ENCODE peak calls at places on chromosomes 3 and 15, in five cellular contexts. One of them, this sample, is unnamed.

GRCh38 chr15:64111679-64112050 is 15.9 kb downstream of the SNX1 start:
- ATAC-seq in HepG2: peak
- ATAC-seq in GM12878: no peak
- ATAC-seq in upper lobe of left lung: no peak
- ATAC-seq in K562: no peak
- ATAC-seq in this sample: no peak

GRCh38 chr3:52182691-52183090 is 15.3 kb upstream of the ALAS1 start:
- ATAC-seq in GM12878: no peak
- ATAC-seq in upper lobe of left lung: no peak
- ATAC-seq in HepG2: no peak
- ATAC-seq in K562: no peak
- ATAC-seq in this sample: no peak

GRCh38 chr3:111911446-111911845 is 52.4 kb downstream of the PHLDB2 start:
- ATAC-seq in K562: no peak
- ATAC-seq in GM12878: no peak
- ATAC-seq in HepG2: no peak
- ATAC-seq in upper lobe of left lung: no peak
- ATAC-seq in this sample: no peak

GRCh38 chr3:46112984-46113383 is 85.7 kb upstream of the XCR1 start:
- ATAC-seq in GM12878: no peak
- ATAC-seq in upper lobe of left lung: no peak
- ATAC-seq in HepG2: no peak
- ATAC-seq in K562: no peak
- ATAC-seq in this sample: no peak

GRCh38 chr3:114389156-114389555 is 95.3 kb downstream of the TIGIT start:
- ATAC-seq in K562: no peak
- ATAC-seq in HepG2: no peak
- ATAC-seq in GM12878: no peak
- ATAC-seq in upper lobe of left lung: no peak
- ATAC-seq in this sample: no peak

GRCh38 chr3:49158792-49159191 is 7.3 kb downstream of the CCDC71 start:
- ATAC-seq in K562: no peak
- ATAC-seq in GM12878: no peak
- ATAC-seq in HepG2: peak
- ATAC-seq in upper lobe of left lung: no peak
- ATAC-seq in this sample: no peak

GRCh38 chr3:58473275-58473674 is 18.6 kb upstream of the KCTD6 start:
- ATAC-seq in K562: no peak
- ATAC-seq in upper lobe of left lung: no peak
- ATAC-seq in HepG2: no peak
- ATAC-seq in GM12878: no peak
- ATAC-seq in this sample: no peak

GRCh38 chr3:43178891-43179366 is 73.0 kb upstream of the POMGNT2 start:
- ATAC-seq in upper lobe of left lung: no peak
- ATAC-seq in K562: no peak
- ATAC-seq in HepG2: peak
- ATAC-seq in GM12878: no peak
- ATAC-seq in this sample: no peak

GRCh38 chr3:108152261-108152660 is 61.4 kb upstream of the CD47 start:
- ATAC-seq in upper lobe of left lung: no peak
- ATAC-seq in GM12878: no peak
- ATAC-seq in K562: no peak
- ATAC-seq in HepG2: no peak
- ATAC-seq in this sample: no peak

GRCh38 chr15:58214941-58215340 is 76.8 kb downstream of the AQP9 start:
- ATAC-seq in K562: peak
- ATAC-seq in upper lobe of left lung: no peak
- ATAC-seq in HepG2: no peak
- ATAC-seq in GM12878: no peak
- ATAC-seq in this sample: no peak

GRCh38 chr3:15979490-15979889 is 181.7 kb upstream of the ANKRD28 start:
- ATAC-seq in HepG2: no peak
- ATAC-seq in GM12878: no peak
- ATAC-seq in K562: no peak
- ATAC-seq in upper lobe of left lung: peak
- ATAC-seq in this sample: peak

GRCh38 chr3:106446271-106446670 is 577.5 kb upstream of the CBLB start:
- ATAC-seq in GM12878: no peak
- ATAC-seq in upper lobe of left lung: no peak
- ATAC-seq in HepG2: no peak
- ATAC-seq in K562: no peak
- ATAC-seq in this sample: no peak

GRCh38 chr3:126103121-126104027 is 19.4 kb upstream of the SLC41A3 start:
- ATAC-seq in HepG2: peak
- ATAC-seq in GM12878: peak
- ATAC-seq in K562: peak
- ATAC-seq in upper lobe of left lung: no peak
- ATAC-seq in this sample: no peak

GRCh38 chr15:55991841-55992768 is 1.3 kb downstream of the NEDD4 start:
- ATAC-seq in GM12878: no peak
- ATAC-seq in HepG2: no peak
- ATAC-seq in K562: no peak
- ATAC-seq in upper lobe of left lung: no peak
- ATAC-seq in this sample: no peak

GRCh38 chr3:180277036-180277435 is 240.3 kb upstream of the PEX5L start:
- ATAC-seq in upper lobe of left lung: no peak
- ATAC-seq in K562: no peak
- ATAC-seq in GM12878: no peak
- ATAC-seq in HepG2: no peak
- ATAC-seq in this sample: no peak

DNA sequence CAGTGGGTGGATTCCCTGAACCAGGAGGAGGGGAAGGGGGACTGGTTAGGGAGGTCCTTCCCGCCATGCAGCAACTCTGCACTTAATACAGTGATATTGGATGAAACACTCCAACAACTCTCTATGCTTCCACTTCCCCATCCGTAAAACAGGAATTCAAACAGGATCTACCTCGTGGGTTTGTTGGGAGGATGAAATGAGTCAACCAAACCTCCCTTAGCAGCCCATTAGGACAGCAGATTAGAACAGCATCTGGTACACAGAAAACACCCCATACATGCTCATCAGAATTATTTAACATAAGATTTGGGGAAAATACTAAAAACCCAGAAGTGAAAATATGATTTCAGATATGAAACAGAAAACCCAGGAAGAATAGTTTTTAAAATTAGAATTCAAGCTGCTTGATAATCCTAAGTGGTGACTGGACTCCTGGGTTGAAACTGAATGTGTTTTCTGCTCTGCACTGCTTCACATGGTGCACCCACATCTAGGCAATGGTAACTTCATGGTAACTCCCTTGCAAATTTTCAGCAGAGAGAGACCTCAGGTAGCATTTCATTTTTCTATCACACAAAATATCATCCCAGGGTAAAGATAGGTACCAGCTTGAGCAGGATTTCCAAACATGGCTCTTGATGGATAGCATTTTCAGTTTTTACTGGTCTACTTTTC is 326.8 kb upstream of the FRG2C start:
- ATAC-seq in K562: no peak
- ATAC-seq in upper lobe of left lung: no peak
- ATAC-seq in GM12878: peak
- ATAC-seq in HepG2: no peak
- ATAC-seq in this sample: no peak
- TF ChIP-seq EP300 in K562: no peak
- TF ChIP-seq EP300 in upper lobe of left lung: no peak
- TF ChIP-seq EP300 in GM12878: no peak
- TF ChIP-seq EP300 in HepG2: no peak
- TF ChIP-seq EP300 in this sample: no peak

GRCh38 chr3:13496879-13497278 is 16.8 kb downstream of the HDAC11 start:
- ATAC-seq in upper lobe of left lung: no peak
- ATAC-seq in K562: no peak
- ATAC-seq in GM12878: no peak
- ATAC-seq in HepG2: no peak
- ATAC-seq in this sample: no peak

GRCh38 chr3:13497386-13497785 is 17.3 kb downstream of the HDAC11 start:
- ATAC-seq in GM12878: peak
- ATAC-seq in HepG2: no peak
- ATAC-seq in K562: no peak
- ATAC-seq in upper lobe of left lung: no peak
- ATAC-seq in this sample: no peak

GRCh38 chr3:13494463-13495350 is 14.6 kb downstream of the HDAC11 start:
- ATAC-seq in upper lobe of left lung: no peak
- ATAC-seq in GM12878: peak
- ATAC-seq in HepG2: peak
- ATAC-seq in K562: peak
- ATAC-seq in this sample: peak

GRCh38 chr3:13495351-13495813 is 15.3 kb downstream of the HDAC11 start:
- ATAC-seq in K562: no peak
- ATAC-seq in upper lobe of left lung: no peak
- ATAC-seq in HepG2: no peak
- ATAC-seq in GM12878: no peak
- ATAC-seq in this sample: no peak

DNA sequence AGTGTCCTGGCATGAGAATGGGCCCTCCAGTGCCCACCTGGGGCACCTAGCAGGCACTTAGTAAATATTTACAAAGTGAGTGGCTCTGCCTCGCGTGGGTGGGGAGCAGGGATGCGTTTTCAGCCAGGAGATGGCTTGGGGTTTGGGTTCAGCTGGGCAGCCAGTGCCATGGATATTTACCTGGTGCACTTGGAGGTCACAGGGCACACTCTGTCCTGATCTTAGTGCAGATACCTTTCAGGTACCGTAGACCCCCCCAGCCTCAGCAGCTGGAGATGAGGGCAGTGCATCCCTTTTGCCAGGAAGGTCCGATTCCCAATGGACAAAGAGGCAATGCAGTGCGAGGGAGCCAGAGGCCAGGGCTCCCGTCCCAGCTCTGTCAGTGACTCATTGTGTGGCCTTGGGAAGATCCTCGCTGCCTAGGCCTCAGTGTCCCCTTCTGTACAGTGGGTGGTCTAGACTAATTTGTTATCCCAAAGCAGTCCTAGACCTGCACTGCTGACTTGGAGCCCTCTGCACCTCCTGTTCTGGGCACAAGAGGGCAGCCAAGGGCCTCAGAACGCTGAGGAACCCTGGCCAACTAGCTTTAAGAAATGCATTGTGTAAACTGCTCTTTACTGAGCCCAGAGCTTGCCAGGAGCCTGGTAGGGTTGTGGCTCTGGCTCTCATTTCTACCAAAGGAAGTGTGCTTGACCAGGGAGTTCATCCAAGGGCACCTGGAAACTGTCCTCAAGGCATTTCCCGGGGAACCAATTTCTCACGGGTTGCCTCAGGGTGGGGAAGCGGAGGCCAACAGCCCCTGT is 16.0 kb downstream of the HDAC11 start:
- ATAC-seq in K562: peak
- ATAC-seq in HepG2: peak
- ATAC-seq in upper lobe of left lung: peak
- ATAC-seq in GM12878: peak
- ATAC-seq in this sample: peak
- TF ChIP-seq POLR2AphosphoS5 in K562: no peak
- TF ChIP-seq POLR2AphosphoS5 in HepG2: no peak
- TF ChIP-seq POLR2AphosphoS5 in upper lobe of left lung: no peak
- TF ChIP-seq POLR2AphosphoS5 in GM12878: no peak
- TF ChIP-seq POLR2AphosphoS5 in this sample: peak

DNA sequence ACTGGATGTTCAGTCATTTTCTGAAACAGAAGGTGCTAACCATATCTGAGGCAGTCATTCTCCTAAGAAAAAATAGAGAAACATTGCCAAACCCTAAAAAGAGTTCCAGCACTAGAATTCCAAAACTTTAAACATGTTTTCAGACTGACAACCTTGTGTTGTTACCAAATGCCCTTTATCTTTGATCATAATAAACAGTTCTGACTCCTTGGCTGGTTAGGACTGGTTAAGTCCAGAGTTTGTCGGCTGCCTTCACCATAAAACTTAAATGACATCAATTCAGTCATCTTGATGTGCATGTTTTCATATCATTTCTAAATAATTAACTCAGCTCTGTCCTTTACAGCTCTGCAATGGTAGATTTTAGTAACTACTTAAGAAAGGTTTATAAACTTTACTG is 68.0 kb downstream of the COL8A1 start:
- ATAC-seq in HepG2: no peak
- ATAC-seq in GM12878: no peak
- ATAC-seq in K562: no peak
- ATAC-seq in upper lobe of left lung: no peak
- ATAC-seq in this sample: no peak
- TF ChIP-seq EP300 in HepG2: no peak
- TF ChIP-seq EP300 in GM12878: no peak
- TF ChIP-seq EP300 in K562: no peak
- TF ChIP-seq EP300 in upper lobe of left lung: no peak
- TF ChIP-seq EP300 in this sample: no peak

GRCh38 chr3:23115171-23115877 is 87.8 kb upstream of the UBE2E2 start:
- ATAC-seq in HepG2: no peak
- ATAC-seq in GM12878: no peak
- ATAC-seq in upper lobe of left lung: no peak
- ATAC-seq in K562: no peak
- ATAC-seq in this sample: no peak

GRCh38 chr3:23111799-23112198 is 91.3 kb upstream of the UBE2E2 start:
- ATAC-seq in HepG2: no peak
- ATAC-seq in GM12878: no peak
- ATAC-seq in upper lobe of left lung: no peak
- ATAC-seq in K562: no peak
- ATAC-seq in this sample: no peak

GRCh38 chr3:23114479-23114878 is 88.6 kb upstream of the UBE2E2 start:
- ATAC-seq in K562: no peak
- ATAC-seq in HepG2: no peak
- ATAC-seq in upper lobe of left lung: no peak
- ATAC-seq in GM12878: no peak
- ATAC-seq in this sample: no peak

GRCh38 chr3:23112491-23112890 is 90.6 kb upstream of the UBE2E2 start:
- ATAC-seq in GM12878: no peak
- ATAC-seq in HepG2: no peak
- ATAC-seq in upper lobe of left lung: no peak
- ATAC-seq in K562: no peak
- ATAC-seq in this sample: no peak

DNA sequence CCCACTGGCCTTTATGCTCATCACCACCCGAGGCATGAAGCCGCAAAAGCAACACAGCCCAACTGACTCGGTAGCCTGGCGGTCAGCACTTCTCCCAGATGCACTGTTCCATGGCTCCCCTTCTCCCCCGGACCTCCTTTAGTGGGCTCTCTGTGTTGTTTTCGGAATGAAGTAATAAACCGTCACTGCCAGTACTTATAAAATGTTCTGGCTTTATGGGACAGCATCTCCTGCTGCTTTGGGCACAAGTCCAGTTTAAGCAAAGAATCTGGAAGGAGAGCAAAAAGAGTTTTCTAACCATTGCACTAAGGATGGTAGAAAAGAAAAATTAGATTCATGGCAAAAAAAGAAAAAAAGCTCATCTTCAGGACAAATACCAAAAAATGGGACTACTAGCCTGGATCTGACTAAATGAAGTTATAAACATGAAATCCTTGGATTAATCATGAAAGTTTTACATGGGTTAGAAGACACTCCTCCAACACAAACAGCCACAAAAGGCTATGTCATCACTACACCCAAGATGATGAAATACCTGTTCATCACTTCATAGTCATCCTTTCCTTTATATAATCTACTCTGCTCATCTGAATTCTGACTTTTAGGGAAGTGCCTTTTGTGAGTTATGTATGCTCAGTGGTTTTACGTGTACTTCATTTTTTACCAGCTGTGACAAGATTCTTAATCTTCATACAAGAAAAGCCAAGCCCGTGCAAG is 89.5 kb upstream of the UBE2E2 start:
- ATAC-seq in HepG2: no peak
- ATAC-seq in K562: no peak
- ATAC-seq in GM12878: no peak
- ATAC-seq in upper lobe of left lung: no peak
- ATAC-seq in this sample: peak
- TF ChIP-seq POLR2AphosphoS5 in HepG2: no peak
- TF ChIP-seq POLR2AphosphoS5 in K562: no peak
- TF ChIP-seq POLR2AphosphoS5 in GM12878: no peak
- TF ChIP-seq POLR2AphosphoS5 in upper lobe of left lung: no peak
- TF ChIP-seq POLR2AphosphoS5 in this sample: no peak

This sample was measured in gastroesophageal sphincter.